ENCODE peak calls at places on chromosomes 13 and 19, in six cellular contexts. O is ascending aorta, A is kidney epithelial cell, T is suprapubic skin, K is breast epithelium, P is IMR-90. W is an unnamed sample.

GRCh38 chr19:38662508-38663155 is 15.2 kb downstream of the ACTN4 start:
- DNase-seq in O (no peak), A (no peak), T (no peak), K (no peak), P (no peak), W (no peak)

GRCh38 chr19:35563207-35563829 is at the start of gene ATP4A:
- DNase-seq in O (no peak), A (no peak), T (peak), K (no peak), P (no peak), W (no peak)

GRCh38 chr13:86906458-86906857 is 764.7 kb upstream of the SLITRK5 start:
- DNase-seq in O (no peak), A (peak), T (no peak), K (no peak), P (peak), W (no peak)

GRCh38 chr19:16025108-16026101 is 50.9 kb upstream of the TPM4 start:
- DNase-seq in O (no peak), A (peak), T (no peak), K (peak), P (peak), W (no peak)

GRCh38 chr13:43085545-43085944 is 62.2 kb downstream of the DNAJC15 start:
- DNase-seq in O (no peak), A (no peak), T (no peak), K (no peak), P (peak), W (no peak)

GRCh38 chr13:52850396-52851152 is 2.1 kb upstream of the PCDH8 start:
- DNase-seq in O (no peak), A (no peak), T (no peak), K (peak), P (peak), W (peak)

GRCh38 chr19:33978286-33978685 is 181.6 kb downstream of the KCTD15 start:
- DNase-seq in O (no peak), A (no peak), T (no peak), K (no peak), P (no peak), W (no peak)

GRCh38 chr13:103640617-103641016 is 574.4 kb upstream of the SLC10A2 start:
- DNase-seq in O (no peak), A (no peak), T (no peak), K (no peak), P (no peak), W (no peak)

GRCh38 chr13:109735567-109735966 is 50.8 kb downstream of the IRS2 start:
- DNase-seq in O (no peak), A (no peak), T (no peak), K (no peak), P (no peak), W (no peak)

GRCh38 chr19:35216026-35216832 is 12.3 kb downstream of the FAM187B start:
- DNase-seq in O (no peak), A (no peak), T (peak), K (no peak), P (no peak), W (no peak)

GRCh38 chr13:45105895-45106294 is 14.4 kb upstream of the GTF2F2 start:
- DNase-seq in O (no peak), A (no peak), T (no peak), K (no peak), P (peak), W (no peak)

GRCh38 chr13:37134411-37135041 is 29.1 kb upstream of the CSNK1A1L start:
- DNase-seq in O (no peak), A (peak), T (no peak), K (no peak), P (peak), W (no peak)

GRCh38 chr19:12567951-12568350 is 16.7 kb upstream of the ZNF564 start:
- DNase-seq in O (no peak), A (no peak), T (no peak), K (no peak), P (peak), W (no peak)

GRCh38 chr13:29369060-29369743 is 226.3 kb downstream of the SLC7A1 start:
- DNase-seq in O (no peak), A (no peak), T (no peak), K (no peak), P (peak), W (no peak)

GRCh38 chr19:33085570-33086128 is 4.7 kb downstream of the GPATCH1 start:
- DNase-seq in O (no peak), A (no peak), T (no peak), K (no peak), P (no peak), W (no peak)

GRCh38 chr13:93959796-93960533 is 519.5 kb downstream of the DCT start:
- DNase-seq in O (no peak), A (no peak), T (no peak), K (no peak), P (peak), W (no peak)

GRCh38 chr13:27673911-27674310 is 52.2 kb downstream of the POLR1D start:
- DNase-seq in O (no peak), A (no peak), T (no peak), K (no peak), P (no peak), W (no peak)

GRCh38 chr13:97165527-97166425 is 56.4 kb upstream of the MBNL2 start:
- DNase-seq in O (no peak), A (no peak), T (no peak), K (no peak), P (no peak), W (no peak)

GRCh38 chr13:91142572-91142971 is 204.9 kb upstream of the MIR17HG start:
- DNase-seq in O (no peak), A (peak), T (no peak), K (no peak), P (peak), W (no peak)

GRCh38 chr13:46119883-46120614 is 15.2 kb upstream of the CPB2 start:
- DNase-seq in O (no peak), A (peak), T (no peak), K (no peak), P (peak), W (no peak)

GRCh38 chr13:66922444-66922843 is 307.7 kb downstream of the PCDH9 start:
- DNase-seq in O (no peak), A (no peak), T (no peak), K (no peak), P (no peak), W (no peak)

GRCh38 chr19:33468361-33469170 is 53.0 kb downstream of the PEPD start:
- DNase-seq in O (no peak), A (no peak), T (peak), K (peak), P (peak), W (no peak)

GRCh38 chr19:2221250-2221831 is 14.8 kb downstream of the PLEKHJ1 start:
- DNase-seq in O (no peak), A (no peak), T (no peak), K (no peak), P (peak), W (no peak)

GRCh38 chr19:2223959-2224358 is 12.2 kb downstream of the PLEKHJ1 start:
- DNase-seq in O (no peak), A (no peak), T (no peak), K (no peak), P (no peak), W (no peak)

GRCh38 chr19:2219726-2220125 is 16.4 kb downstream of the PLEKHJ1 start:
- DNase-seq in O (no peak), A (no peak), T (no peak), K (no peak), P (no peak), W (no peak)

GRCh38 chr19:2223391-2223790 is 12.7 kb downstream of the PLEKHJ1 start:
- DNase-seq in O (no peak), A (no peak), T (no peak), K (no peak), P (no peak), W (no peak)

DNA sequence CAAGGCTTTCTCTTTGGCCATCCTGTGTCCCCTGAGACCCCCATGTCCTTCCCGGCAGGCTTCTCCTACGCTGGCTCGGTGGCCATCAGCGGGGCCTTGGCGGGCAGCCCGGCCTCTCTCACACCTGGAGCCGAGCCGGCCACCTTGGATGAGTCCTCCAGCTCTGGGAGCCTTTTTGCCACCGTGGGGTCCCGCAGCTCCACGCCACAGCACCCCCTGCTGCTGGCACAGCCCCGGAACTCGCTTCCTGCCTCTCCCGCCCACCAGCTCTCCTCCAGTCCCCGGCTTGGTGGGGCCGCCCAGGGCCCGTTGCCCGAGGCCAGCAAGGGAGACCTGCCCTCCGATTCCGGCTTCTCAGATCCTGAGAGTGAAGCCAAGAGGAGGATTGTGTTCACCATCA is 14.2 kb downstream of the PLEKHJ1 start:
- DNase-seq in O (no peak), A (no peak), T (no peak), K (no peak), P (no peak), W (no peak)
- TF ChIP-seq CTCF in O (no peak), A (peak), T (no peak), K (no peak), P (peak), W (no peak)

DNA sequence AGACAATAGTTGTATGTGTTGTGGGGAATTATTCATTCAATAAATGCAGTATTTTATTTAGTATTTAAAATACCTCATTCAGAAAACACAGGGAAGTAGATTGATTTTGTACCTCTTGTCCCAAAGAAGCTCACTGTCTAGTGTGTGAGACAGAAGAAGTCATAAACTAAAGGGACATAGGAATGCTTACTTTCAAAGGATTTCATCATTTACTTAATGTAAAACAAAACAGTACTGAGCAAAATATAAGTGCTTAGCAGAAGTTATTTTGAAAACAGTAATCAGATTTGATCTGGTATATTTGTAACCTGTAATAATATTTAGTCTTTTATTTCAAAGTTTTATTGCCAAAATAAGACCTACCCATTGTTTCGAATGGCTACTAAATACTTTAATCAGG is 117.9 kb downstream of the TDRD3 start:
- DNase-seq in O (no peak), A (no peak), T (no peak), K (no peak), P (no peak), W (no peak)
- TF ChIP-seq CTCF in O (no peak), A (no peak), T (no peak), K (no peak), P (no peak), W (no peak)

GRCh38 chr13:106113796-106114195 is 421.7 kb downstream of the EFNB2 start:
- DNase-seq in O (no peak), A (no peak), T (no peak), K (no peak), P (peak), W (no peak)

GRCh38 chr13:106114981-106115554 is 420.4 kb downstream of the EFNB2 start:
- DNase-seq in O (no peak), A (no peak), T (no peak), K (no peak), P (peak), W (no peak)

GRCh38 chr13:106110241-106110855 is 425.1 kb downstream of the EFNB2 start:
- DNase-seq in O (no peak), A (no peak), T (no peak), K (no peak), P (peak), W (no peak)

GRCh38 chr13:106109391-106109791 is 426.1 kb downstream of the EFNB2 start:
- DNase-seq in O (no peak), A (no peak), T (no peak), K (no peak), P (peak), W (no peak)

GRCh38 chr13:106112191-106112590 is 423.3 kb downstream of the EFNB2 start:
- DNase-seq in O (no peak), A (no peak), T (no peak), K (no peak), P (no peak), W (no peak)
- TF ChIP-seq CTCF in O (no peak), A (no peak), T (no peak), K (no peak), P (no peak), W (no peak)

DNA sequence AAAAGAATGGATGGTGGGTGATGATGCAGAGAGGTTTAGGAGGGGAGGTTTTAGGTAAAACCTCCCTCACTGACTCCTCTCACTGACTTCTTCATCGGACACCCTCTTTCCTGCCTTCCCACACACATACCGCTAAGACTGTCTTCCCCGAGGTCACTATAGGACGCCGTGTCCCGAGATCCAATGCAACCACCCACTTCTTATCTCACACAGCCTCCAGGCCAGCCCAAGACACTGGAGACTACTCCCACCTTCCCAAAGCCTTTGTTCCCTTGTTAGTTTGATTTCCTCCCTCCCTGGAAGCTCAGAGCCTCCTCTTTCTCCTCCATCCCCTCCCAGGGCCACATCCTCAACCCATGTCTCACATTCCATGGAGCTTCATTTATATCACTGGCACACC is 16.5 kb upstream of the CAMSAP3 start:
- DNase-seq in O (no peak), A (no peak), T (no peak), K (no peak), P (no peak), W (no peak)
- TF ChIP-seq CTCF in O (no peak), A (no peak), T (no peak), K (no peak), P (no peak), W (no peak)

GRCh38 chr19:2047076-2047448 is 4.0 kb downstream of the MKNK2 start:
- DNase-seq in O (no peak), A (no peak), T (no peak), K (no peak), P (no peak), W (no peak)
- TF ChIP-seq CTCF in O (no peak), A (no peak), T (no peak), K (no peak), P (no peak), W (no peak)

GRCh38 chr13:71718931-71719330 is 148.1 kb downstream of the DACH1 start:
- DNase-seq in O (no peak), A (no peak), T (no peak), K (no peak), P (no peak), W (no peak)

GRCh38 chr13:71712988-71713653 is 153.9 kb downstream of the DACH1 start:
- DNase-seq in O (no peak), A (no peak), T (no peak), K (no peak), P (no peak), W (no peak)

DNA sequence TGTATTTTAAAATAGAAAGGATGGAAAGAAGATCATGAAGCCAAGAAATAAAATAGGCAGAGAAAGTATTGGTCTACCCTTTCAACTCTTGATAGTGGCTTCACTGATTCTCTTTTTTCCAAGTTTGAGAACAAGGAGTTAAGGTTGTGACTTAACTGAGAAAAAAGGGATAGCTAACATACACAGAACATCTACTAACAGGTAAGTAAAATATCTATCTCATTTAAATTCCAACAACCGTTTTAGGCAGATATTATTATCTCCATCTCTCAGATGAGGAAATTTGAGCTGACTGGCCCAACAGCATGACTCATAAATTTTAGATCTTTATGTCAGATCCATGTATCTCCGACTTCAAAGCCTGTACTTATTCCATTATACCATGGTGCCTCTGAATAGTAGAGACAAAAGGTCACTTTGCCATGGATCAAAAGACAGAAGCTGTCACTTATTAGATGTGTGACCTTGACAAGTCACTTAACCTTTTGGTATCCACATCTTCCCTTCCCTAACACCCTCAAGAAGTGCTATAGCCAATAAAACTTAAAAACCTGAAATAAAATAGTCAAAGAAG is 152.1 kb downstream of the DACH1 start:
- DNase-seq in O (no peak), A (no peak), T (no peak), K (no peak), P (no peak), W (no peak)
- TF ChIP-seq CTCF in O (no peak), A (no peak), T (no peak), K (no peak), P (no peak), W (no peak)